ENCODE peak calls at places on chromosomes 1 and 21, in seven cellular contexts. L is kidney, A is tibial artery, D is ovary, J is B cell, H is epithelial cell of proximal tubule, I is lower lobe of right lung. G is an unnamed sample.

GRCh38 chr1:189607477-189608096 is 870.1 kb downstream of the BRINP3 start:
- DNase-seq in L (no peak), A (no peak), D (no peak), J (no peak), H (no peak), I (no peak), G (no peak)

GRCh38 chr1:162666006-162666645 is 33.9 kb downstream of the DDR2 start:
- DNase-seq in L (no peak), A (no peak), D (no peak), J (no peak), H (no peak), I (no peak), G (no peak)

GRCh38 chr1:100458925-100459814 is 78.8 kb upstream of the GPR88 start:
- DNase-seq in L (no peak), A (peak; percentile 75), D (peak; percentile 72), J (peak; percentile 71), H (peak; percentile 23), I (peak; percentile 69), G (no peak)

GRCh38 chr1:41317356-41317755 is 43.9 kb upstream of the FOXO6 start:
- DNase-seq in L (no peak), A (no peak), D (no peak), J (no peak), H (no peak), I (no peak), G (no peak)

GRCh38 chr1:87180682-87181081 is 148.0 kb upstream of the LMO4 start:
- DNase-seq in L (no peak), A (no peak), D (no peak), J (no peak), H (no peak), I (no peak), G (no peak)

GRCh38 chr1:2632051-2632430 is 775 bp downstream of the MMEL1 start:
- DNase-seq in L (no peak), A (no peak), D (no peak), J (no peak), H (no peak), I (no peak), G (no peak)

GRCh38 chr1:56540467-56540866 is 38.9 kb downstream of the PLPP3 start:
- DNase-seq in L (no peak), A (no peak), D (no peak), J (no peak), H (no peak), I (no peak), G (no peak)

GRCh38 chr1:200901350-200901749 is 6.7 kb downstream of the INAVA start:
- DNase-seq in L (no peak), A (no peak), D (no peak), J (no peak), H (no peak), I (no peak), G (no peak)

GRCh38 chr1:162248854-162249535 is 127.7 kb downstream of the SPATA46 start:
- DNase-seq in L (no peak), A (no peak), D (no peak), J (no peak), H (no peak), I (no peak), G (no peak)

GRCh38 chr1:31133368-31133767 is 67.9 kb upstream of the PUM1 start:
- DNase-seq in L (no peak), A (no peak), D (no peak), J (no peak), H (no peak), I (no peak), G (no peak)

GRCh38 chr1:109477821-109478220 is 5.9 kb upstream of the ATXN7L2 start:
- DNase-seq in L (no peak), A (no peak), D (no peak), J (peak; percentile 23), H (no peak), I (no peak), G (no peak)

GRCh38 chr21:43988506-43989230 is 23.4 kb upstream of the TRAPPC10 start:
- DNase-seq in L (peak; percentile 41), A (no peak), D (no peak), J (no peak), H (no peak), I (no peak), G (no peak)

GRCh38 chr21:46455575-46456385 is 2.9 kb upstream of the DIP2A start:
- DNase-seq in L (no peak), A (no peak), D (no peak), J (no peak), H (no peak), I (no peak), G (no peak)

GRCh38 chr1:168054117-168054516 is 82.6 kb downstream of the GPR161 start:
- DNase-seq in L (no peak), A (peak; percentile 33), D (no peak), J (no peak), H (no peak), I (no peak), G (no peak)

GRCh38 chr21:32021319-32022027 is 148.7 kb downstream of the HUNK start:
- DNase-seq in L (no peak), A (peak; percentile 35), D (no peak), J (no peak), H (no peak), I (peak; percentile 51), G (no peak)

GRCh38 chr1:98839840-98840239 is 164.8 kb downstream of the PLPPR5 start:
- DNase-seq in L (no peak), A (no peak), D (no peak), J (no peak), H (no peak), I (no peak), G (no peak)

GRCh38 chr1:160204526-160205241 is 500 bp upstream of the PEA15 start:
- DNase-seq in L (no peak), A (no peak), D (no peak), J (peak; percentile 84), H (no peak), I (no peak), G (no peak)

GRCh38 chr1:153238536-153238935 is 21.0 kb upstream of the LORICRIN start:
- DNase-seq in L (no peak), A (no peak), D (no peak), J (no peak), H (no peak), I (no peak), G (no peak)
- TF ChIP-seq CTCF in L (no peak), A (no peak), D (no peak), J (no peak), H (peak; percentile 39), I (no peak), G (no peak)

GRCh38 chr21:37642493-37642892 is 273.8 kb downstream of the KCNJ6 start:
- DNase-seq in L (no peak), A (no peak), D (no peak), J (no peak), H (no peak), I (no peak), G (no peak)
- TF ChIP-seq CTCF in L (peak; percentile 30), A (no peak), D (no peak), J (peak; percentile 32), H (peak; percentile 28), I (peak; percentile 27), G (peak; percentile 15)

DNA sequence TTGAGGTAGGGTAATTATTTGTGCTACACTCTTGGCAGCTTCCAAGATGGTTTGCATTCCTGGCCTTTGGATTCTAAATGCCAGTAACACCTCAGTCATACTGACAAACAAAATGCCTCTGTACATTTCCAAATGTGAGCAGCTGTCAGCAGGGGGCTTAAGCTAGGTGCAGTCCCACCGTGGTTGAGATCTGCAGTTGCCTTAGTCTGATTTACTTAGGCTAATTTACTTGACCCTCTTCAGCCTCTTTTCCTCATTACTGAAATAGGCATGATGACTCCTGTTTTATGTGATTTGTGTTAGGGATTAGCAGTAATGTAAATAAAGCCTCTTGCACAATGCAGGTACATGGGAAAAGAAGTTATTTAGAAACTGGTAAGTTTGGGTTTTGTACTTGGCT is 13.5 kb upstream of the SPATA1 start:
- DNase-seq in L (no peak), A (no peak), D (no peak), J (no peak), H (no peak), I (no peak), G (no peak)
- TF ChIP-seq CTCF in L (no peak), A (no peak), D (no peak), J (no peak), H (no peak), I (no peak), G (no peak)

DNA sequence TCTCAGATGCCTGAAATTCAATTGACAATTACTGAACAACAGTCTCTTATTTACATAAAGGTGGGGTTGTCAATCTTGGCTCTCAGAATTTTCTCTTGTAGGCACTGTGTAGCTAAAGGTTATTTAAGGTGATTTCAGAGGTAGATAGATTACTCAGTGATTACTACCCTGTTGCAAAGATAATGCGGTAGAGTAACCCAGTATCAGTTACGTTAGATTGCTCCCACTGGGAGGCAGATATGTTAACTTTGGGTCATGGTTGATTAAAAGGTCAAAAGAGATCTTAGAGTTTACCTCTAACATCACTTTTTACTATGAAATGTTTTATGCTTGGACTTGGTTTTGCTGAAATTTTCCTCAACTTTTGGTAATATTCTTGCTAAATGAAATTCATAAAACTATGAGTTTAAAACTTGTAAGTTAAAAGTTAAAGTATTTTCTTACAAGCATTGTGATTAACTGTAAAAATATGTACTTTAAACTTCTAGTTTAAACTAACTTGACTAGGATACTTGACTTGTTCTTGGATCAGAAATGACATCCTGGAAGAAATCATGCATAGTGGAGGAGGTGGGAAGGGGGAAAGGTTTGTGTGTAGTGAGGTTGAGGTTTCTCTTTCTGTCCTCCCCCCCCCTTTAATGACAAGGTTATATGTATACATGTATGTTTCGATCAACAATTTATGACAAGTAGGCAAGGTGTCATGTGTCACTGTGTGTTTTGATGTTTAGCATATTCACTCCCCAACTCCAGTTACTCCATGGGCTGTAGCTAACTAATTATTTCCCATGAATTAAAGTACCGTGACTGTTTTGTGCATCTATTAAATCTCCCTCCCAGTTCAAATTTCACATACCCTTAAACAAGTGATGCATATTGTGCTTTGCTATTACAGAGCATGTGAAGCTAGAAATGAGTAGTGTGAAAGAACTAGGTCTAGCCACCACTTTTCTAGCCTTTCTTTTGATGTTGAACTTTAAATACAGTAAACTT is 2.9 kb downstream of the LAMC1 start:
- DNase-seq in L (no peak), A (no peak), D (no peak), J (no peak), H (no peak), I (no peak), G (no peak)
- TF ChIP-seq CTCF in L (no peak), A (no peak), D (no peak), J (no peak), H (no peak), I (no peak), G (no peak)

DNA sequence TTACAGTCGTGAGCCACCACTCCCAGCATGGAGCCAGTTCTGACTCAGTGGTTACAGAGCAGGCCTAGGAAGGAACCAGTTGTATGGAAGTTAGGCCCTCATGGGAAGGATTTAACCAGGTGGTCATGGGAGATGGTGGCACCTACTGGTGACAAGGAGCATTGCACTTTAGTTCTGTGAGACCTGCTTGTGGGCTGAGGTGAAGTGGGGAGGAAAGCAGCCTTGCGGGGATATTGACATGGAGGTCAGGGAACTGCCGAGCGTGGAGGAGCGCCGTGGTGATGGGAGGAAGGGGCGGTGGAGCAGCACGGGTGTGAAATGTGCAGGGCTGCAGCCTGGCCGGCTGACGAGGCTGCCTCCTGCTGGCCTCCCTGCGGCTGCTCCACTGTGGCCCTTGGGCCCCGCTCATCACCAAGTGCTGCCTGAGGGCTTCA is 100.4 kb downstream of the GALNT2 start:
- DNase-seq in L (no peak), A (no peak), D (no peak), J (no peak), H (no peak), I (no peak), G (peak; percentile 40)
- TF ChIP-seq CTCF in L (peak; percentile 59), A (peak; percentile 40), D (no peak), J (peak; percentile 89), H (peak; percentile 82), I (peak; percentile 77), G (peak; percentile 53)

GRCh38 chr1:145918992-145919939 is 749 bp upstream of the PEX11B start:
- DNase-seq in L (peak; percentile 89), A (peak; percentile 65), D (peak; percentile 68), J (no peak), H (no peak), I (peak; percentile 83), G (no peak)
- TF ChIP-seq CTCF in L (peak; percentile 17), A (no peak), D (no peak), J (no peak), H (peak; percentile 11), I (no peak), G (no peak)

G was measured in osteocyte.